ENCODE peak calls at places on chromosomes 13 and 19, in ten cellular contexts. P, K, J, Y, L, I, M, E, D and A are unnamed samples.

GRCh38 chr13:50376895-50377575 is 361.8 kb downstream of the KCNRG start:
- DNase-seq in Y (no peak), L (no peak), M (peak; percentile 70), D (no peak), K (no peak), P (no peak), J (no peak), E (no peak), I (no peak), A (no peak)

GRCh38 chr19:34243876-34244578 is 10.3 kb upstream of the GARRE1 start:
- DNase-seq in E (no peak), I (no peak), L (no peak), Y (no peak), P (no peak), D (no peak), M (no peak), J (no peak), K (no peak), A (no peak)

GRCh38 chr19:35438527-35438926 is 9.5 kb upstream of the FFAR2 start:
- DNase-seq in M (peak; percentile 48), K (no peak), L (no peak), P (no peak), E (no peak), D (no peak), Y (no peak), I (no peak), J (no peak), A (no peak)

GRCh38 chr13:110713981-110714797 is 689 bp downstream of the ING1 start:
- DNase-seq in Y (no peak), L (peak; percentile 36), E (peak; percentile 47), J (peak; percentile 48), I (peak; percentile 78), D (no peak), K (peak; percentile 65), M (peak; percentile 53), P (peak; percentile 84), A (peak; percentile 94)

GRCh38 chr19:5131031-5131865 is 162.3 kb downstream of the KDM4B start:
- DNase-seq in P (no peak), I (no peak), M (peak; percentile 34), K (peak; percentile 44), J (no peak), Y (no peak), L (no peak), E (no peak), D (no peak), A (peak; percentile 94)

GRCh38 chr19:2260341-2260751 is 4.1 kb upstream of the JSRP1 start:
- DNase-seq in L (no peak), D (no peak), K (peak; percentile 46), P (no peak), J (no peak), M (no peak), Y (no peak), I (no peak), E (no peak), A (no peak)

GRCh38 chr13:20940083-20940482 is 37.5 kb upstream of the XPO4 start:
- DNase-seq in I (no peak), M (no peak), D (no peak), J (no peak), E (no peak), Y (no peak), L (no peak), K (no peak), P (no peak), A (no peak)

GRCh38 chr19:17294051-17294891 is 9.0 kb downstream of the ABHD8 start:
- DNase-seq in L (no peak), D (no peak), P (no peak), K (peak; percentile 56), Y (no peak), J (no peak), M (peak; percentile 82), I (no peak), E (no peak), A (peak; percentile 78)

GRCh38 chr19:18322318-18322758 is 538 bp downstream of the LSM4 start:
- DNase-seq in L (no peak), D (no peak), I (peak; percentile 76), J (no peak), P (no peak), M (peak; percentile 81), Y (no peak), E (peak; percentile 54), K (peak; percentile 84), A (no peak)
- TF ChIP-seq POLR2AphosphoS5 in L (no peak), D (no peak), I (no peak), J (no peak), P (no peak), M (no peak), Y (no peak), E (no peak), K (peak; percentile 45), A (no peak)

GRCh38 chr19:49491804-49492572 is 4.2 kb upstream of the RPS11 start:
- DNase-seq in K (no peak), L (no peak), J (no peak), D (no peak), I (no peak), P (no peak), E (no peak), Y (no peak), M (no peak), A (no peak)

GRCh38 chr19:49489601-49490167 is 2.3 kb downstream of the RPL13A start:
- DNase-seq in K (no peak), P (no peak), D (no peak), J (no peak), M (no peak), I (peak; percentile 67), L (no peak), E (no peak), Y (no peak), A (no peak)

GRCh38 chr19:49490287-49491029 is 3.0 kb downstream of the RPL13A start:
- DNase-seq in D (no peak), L (no peak), Y (no peak), E (no peak), I (no peak), P (no peak), M (no peak), J (no peak), K (no peak), A (no peak)

GRCh38 chr19:49492573-49493411 is 3.4 kb upstream of the RPS11 start:
- DNase-seq in D (no peak), L (no peak), P (no peak), E (no peak), K (no peak), I (peak; percentile 47), J (no peak), M (peak; percentile 40), Y (no peak), A (no peak)

GRCh38 chr19:49491030-49491803 is 3.8 kb downstream of the RPL13A start:
- DNase-seq in I (no peak), L (no peak), K (no peak), E (no peak), J (no peak), P (no peak), Y (no peak), D (no peak), M (no peak), A (no peak)
- TF ChIP-seq POLR2AphosphoS5 in I (no peak), L (no peak), K (no peak), E (no peak), J (no peak), P (no peak), Y (no peak), D (no peak), M (no peak), A (no peak)

DNA sequence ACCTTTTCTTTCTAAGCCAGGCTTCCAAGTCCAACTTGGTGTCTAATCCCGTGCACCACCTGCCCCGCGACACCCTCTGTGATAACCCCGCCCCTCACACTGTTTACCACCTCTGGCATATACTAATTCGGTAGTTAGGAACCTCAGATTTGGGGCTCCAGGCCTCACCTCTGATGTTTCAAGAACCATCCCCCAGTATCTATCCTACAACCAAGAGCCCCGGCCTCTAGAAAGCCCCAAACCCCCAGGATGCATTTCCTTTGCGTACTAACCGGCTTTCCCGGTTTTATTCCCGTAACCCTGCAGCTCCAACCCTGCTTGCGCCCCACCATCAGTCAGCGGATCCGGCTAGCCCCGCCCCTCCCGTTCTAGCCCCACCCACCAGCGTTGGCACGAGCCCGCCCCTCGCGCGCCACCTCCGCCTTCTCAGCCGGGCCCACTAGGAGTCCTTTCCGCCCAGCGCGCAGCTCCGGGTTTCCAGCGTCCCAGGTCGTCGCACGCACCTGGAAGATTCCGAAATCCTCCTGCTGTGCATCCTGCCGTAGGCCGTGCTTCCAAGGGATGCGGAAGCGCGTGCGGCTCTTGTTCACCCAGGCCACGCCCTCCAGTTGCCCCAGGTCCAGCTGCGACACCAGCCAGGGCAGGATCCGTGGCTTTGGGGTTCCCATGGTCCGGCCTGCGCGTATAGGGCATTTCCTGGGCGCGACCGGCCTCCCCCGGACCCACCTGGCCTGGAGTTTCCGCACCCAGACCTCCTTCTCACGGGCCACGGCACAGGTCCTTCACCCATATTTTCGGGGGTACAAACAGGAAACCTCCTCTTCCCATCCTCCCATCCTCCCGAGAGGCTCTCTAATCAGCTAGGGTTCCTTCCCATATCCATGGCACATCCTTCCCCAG is 1.2 kb downstream of the IRF3 start:
- DNase-seq in J (peak; percentile 85), L (peak; percentile 91), M (peak; percentile 98), E (peak; percentile 94), D (peak; percentile 94), P (peak; percentile 94), Y (peak; percentile 97), K (peak; percentile 94), I (peak; percentile 83), A (peak; percentile 97)
- TF ChIP-seq POLR2AphosphoS5 in J (peak; percentile 52), L (peak; percentile 81), M (peak; percentile 87), E (peak; percentile 88), D (peak; percentile 89), P (peak; percentile 91), Y (peak; percentile 54), K (peak; percentile 89), I (peak; percentile 65), A (peak; percentile 90)

GRCh38 chr13:30306762-30307193 is 573 bp downstream of the KATNAL1 start:
- DNase-seq in Y (peak; percentile 96), L (peak; percentile 93), K (peak; percentile 95), I (peak; percentile 96), M (peak; percentile 98), E (peak; percentile 95), D (peak; percentile 80), P (peak; percentile 97), J (peak; percentile 85), A (peak; percentile 97)

GRCh38 chr13:30305456-30305855 is 1.9 kb downstream of the KATNAL1 start:
- DNase-seq in I (no peak), L (no peak), K (no peak), D (no peak), M (no peak), P (no peak), J (no peak), E (no peak), Y (no peak), A (no peak)

GRCh38 chr13:30307966-30308290 is 577 bp upstream of the KATNAL1 start:
- DNase-seq in M (no peak), L (no peak), D (no peak), E (no peak), K (no peak), Y (no peak), J (no peak), P (no peak), I (no peak), A (no peak)

GRCh38 chr13:30308548-30308947 is 1.2 kb upstream of the KATNAL1 start:
- DNase-seq in M (no peak), Y (no peak), K (no peak), I (peak; percentile 51), P (no peak), J (no peak), E (peak; percentile 84), L (no peak), D (no peak), A (no peak)

DNA sequence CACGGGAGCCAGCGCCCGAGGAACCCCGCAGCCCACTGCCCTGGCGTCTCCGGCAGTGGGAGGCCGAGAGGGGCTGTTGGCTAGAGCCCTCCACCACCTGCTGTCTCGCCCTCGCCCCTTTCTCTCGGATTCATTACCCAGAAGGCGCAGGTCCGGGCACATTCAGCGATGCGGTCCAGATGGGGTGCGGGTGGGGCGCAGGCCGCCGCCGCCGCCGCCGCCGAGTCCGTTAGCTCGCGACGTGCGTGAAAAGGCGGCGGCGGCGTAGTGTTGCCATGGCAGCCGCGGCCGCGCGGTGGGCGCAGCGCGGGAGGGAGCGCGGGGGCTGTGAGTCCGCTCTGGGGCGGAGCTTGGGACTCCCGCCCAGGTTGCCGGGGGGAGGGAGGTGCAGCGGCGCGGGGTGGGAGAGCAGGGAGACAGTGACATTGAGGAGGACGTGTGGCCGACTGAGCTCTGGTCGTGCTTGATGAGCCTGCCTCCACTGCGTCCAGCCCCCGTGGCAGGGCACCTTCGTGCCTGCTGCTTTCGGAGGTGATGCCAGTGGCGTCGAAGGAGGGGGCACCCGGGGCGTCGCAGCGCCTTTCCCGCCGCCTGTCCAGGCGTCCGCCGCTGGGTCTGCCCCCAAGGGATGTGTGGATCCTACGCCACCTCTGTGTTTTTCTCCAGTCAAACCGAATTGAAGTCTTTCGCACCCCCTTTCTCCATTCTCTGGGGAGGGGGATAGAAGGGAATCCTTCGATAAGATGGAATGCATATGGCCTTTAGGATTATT is at the start of gene KATNAL1:
- DNase-seq in D (no peak), P (peak; percentile 91), E (peak; percentile 83), L (peak; percentile 61), M (peak; percentile 83), K (peak; percentile 78), J (peak; percentile 68), Y (peak; percentile 88), I (peak; percentile 78), A (peak; percentile 93)
- TF ChIP-seq POLR2AphosphoS5 in D (no peak), P (peak; percentile 68), E (peak; percentile 36), L (no peak), M (no peak), K (peak; percentile 65), J (peak; percentile 28), Y (no peak), I (peak; percentile 32), A (peak; percentile 46)